ENCODE peak calls at places on chromosomes 7 and 10, in seven cellular contexts. T is lower lobe of right lung; N is GM13977; M is kidney epithelial cell; W is T-helper 1 cell; A is cardiac muscle cell; J is activated CD4-positive, alpha-beta memory T cell treated with anti-CD3 and anti-CD28 coated beads, Interleukin-2, amount 10 ng/mL, durations not matched to agents 7 days and 5 days. S is an unnamed sample.

GRCh38 chr10:33952692-33953360 is 618.4 kb upstream of the NRP1 start:
- DNase-seq in T (no peak), N (no peak), M (peak), W (no peak), A (peak), J (no peak), S (no peak)

GRCh38 chr10:126524526-126524925 is 136.2 kb upstream of the ADAM12 start:
- DNase-seq in T (no peak), N (no peak), M (no peak), W (no peak), A (no peak), J (no peak), S (no peak)

GRCh38 chr7:42511027-42511426 is 274.0 kb upstream of the GLI3 start:
- DNase-seq in T (no peak), N (no peak), M (no peak), W (no peak), A (peak), J (no peak), S (no peak)

GRCh38 chr7:133670250-133670649 is 417.4 kb downstream of the EXOC4 start:
- DNase-seq in T (no peak), N (no peak), M (no peak), W (no peak), A (no peak), J (no peak), S (no peak)

GRCh38 chr7:138554674-138555073 is 94.6 kb downstream of the TRIM24 start:
- DNase-seq in T (no peak), N (no peak), M (no peak), W (no peak), A (no peak), J (no peak), S (no peak)

GRCh38 chr7:5375925-5376324 is 47.7 kb downstream of the TNRC18 start:
- DNase-seq in T (no peak), N (no peak), M (no peak), W (peak), A (no peak), J (peak), S (no peak)

GRCh38 chr10:105950410-105950809 is 1214.1 kb downstream of the SORCS1 start:
- DNase-seq in T (peak), N (peak), M (peak), W (peak), A (peak), J (no peak), S (no peak)

GRCh38 chr10:22314852-22315251 is 1.3 kb upstream of the COMMD3 start:
- DNase-seq in T (no peak), N (no peak), M (no peak), W (no peak), A (peak), J (no peak), S (no peak)

GRCh38 chr7:41701068-41701467 is 1.8 kb downstream of the INHBA start:
- DNase-seq in T (no peak), N (no peak), M (no peak), W (no peak), A (no peak), J (no peak), S (no peak)

GRCh38 chr10:75974080-75974479 is 542.7 kb downstream of the LRMDA start:
- DNase-seq in T (no peak), N (no peak), M (no peak), W (no peak), A (no peak), J (no peak), S (no peak)

GRCh38 chr7:134755422-134756022 is 23.9 kb upstream of the CALD1 start:
- DNase-seq in T (no peak), N (no peak), M (no peak), W (peak), A (peak), J (peak), S (no peak)

GRCh38 chr10:46096426-46096825 is 50.4 kb upstream of the MSMB start:
- DNase-seq in T (no peak), N (no peak), M (no peak), W (no peak), A (no peak), J (no peak), S (no peak)

GRCh38 chr10:16192337-16192736 is 244.5 kb upstream of the PTER start:
- DNase-seq in T (no peak), N (no peak), M (no peak), W (no peak), A (no peak), J (no peak), S (no peak)

GRCh38 chr7:81664304-81664703 is 105.5 kb downstream of the HGF start:
- DNase-seq in T (no peak), N (no peak), M (no peak), W (no peak), A (no peak), J (no peak), S (no peak)

GRCh38 chr10:3422282-3422681 is 249.7 kb upstream of the PITRM1 start:
- DNase-seq in T (no peak), N (no peak), M (no peak), W (no peak), A (no peak), J (no peak), S (no peak)

GRCh38 chr10:21364196-21365114 is 161.0 kb downstream of the SKIDA1 start:
- DNase-seq in T (no peak), N (no peak), M (peak), W (no peak), A (peak), J (no peak), S (peak)

GRCh38 chr7:138559448-138559847 is 99.4 kb downstream of the TRIM24 start:
- DNase-seq in T (no peak), N (no peak), M (no peak), W (no peak), A (no peak), J (no peak), S (no peak)